ENCODE peak calls at places on chromosomes 3 and 15, in ten cellular contexts. K is ELF-1; J is substantia nigra; C is psoas muscle; V is CD8-positive, alpha-beta T cell; H is adrenal gland; D is activated naive CD4-positive, alpha-beta T cell treated with anti-CD3 and anti-CD28 coated beads, Interleukin-2, amount 10 ng/mL, durations not matched to agents 7 days and 5 days; Z is B cell; N is foreskin fibroblast; M is Jurkat, Clone E6-1. Q is an unnamed sample.

GRCh38 chr3:73868688-73869315 is 244.1 kb upstream of the PDZRN3 start:
- DNase-seq in C (no peak), Z (no peak), H (peak; percentile 70), V (no peak), K (no peak), N (peak; percentile 71), J (peak; percentile 27), M (peak; percentile 3), D (no peak), Q (no peak)

GRCh38 chr15:33834892-33835730 is 133.2 kb upstream of the CHRM5 start:
- DNase-seq in N (no peak), M (no peak), J (no peak), D (no peak), V (no peak), C (no peak), Z (no peak), H (no peak), K (peak; percentile 73), Q (no peak)

GRCh38 chr3:37554364-37554763 is 307.3 kb upstream of the CTDSPL start:
- DNase-seq in Z (no peak), M (no peak), V (no peak), J (no peak), C (no peak), H (no peak), N (no peak), K (peak; percentile 50), D (no peak), Q (no peak)

GRCh38 chr3:53941945-53942344 is 50.3 kb upstream of the SELENOK start:
- DNase-seq in H (no peak), N (peak; percentile 6), M (no peak), J (no peak), V (no peak), C (no peak), K (no peak), D (no peak), Z (no peak), Q (no peak)

GRCh38 chr15:77239892-77240608 is 169.1 kb upstream of the TSPAN3 start:
- DNase-seq in K (no peak), C (no peak), J (no peak), V (no peak), M (no peak), N (peak; percentile 68), H (no peak), D (no peak), Z (no peak), Q (no peak)

GRCh38 chr15:91268510-91268909 is 168.5 kb downstream of the SV2B start:
- DNase-seq in N (no peak), D (peak; percentile 33), V (no peak), J (no peak), M (no peak), C (no peak), H (no peak), K (peak; percentile 43), Z (no peak), Q (no peak)

GRCh38 chr3:128504533-128504915 is 11.5 kb upstream of the GATA2 start:
- DNase-seq in C (no peak), N (no peak), H (no peak), M (no peak), Z (no peak), V (no peak), K (no peak), J (no peak), D (no peak), Q (no peak)

GRCh38 chr3:33006571-33007286 is 55.3 kb downstream of the CCR4 start:
- DNase-seq in D (no peak), Z (no peak), H (no peak), K (no peak), N (no peak), C (no peak), J (no peak), V (no peak), M (peak; percentile 56), Q (no peak)

GRCh38 chr3:171900396-171900795 is 57.2 kb downstream of the TMEM212 start:
- DNase-seq in C (no peak), J (no peak), M (no peak), N (no peak), H (no peak), V (no peak), K (no peak), D (no peak), Z (no peak), Q (no peak)

GRCh38 chr3:172708905-172709775 is 1.7 kb downstream of the NCEH1 start:
- DNase-seq in M (no peak), N (no peak), D (no peak), C (no peak), J (no peak), H (no peak), K (peak; percentile 35), Z (no peak), V (no peak), Q (no peak)

GRCh38 chr3:173553635-173554280 is 156.2 kb downstream of the NLGN1 start:
- DNase-seq in D (no peak), V (no peak), K (peak; percentile 12), N (peak; percentile 64), M (peak; percentile 8), C (no peak), H (no peak), J (peak; percentile 44), Z (no peak), Q (no peak)

GRCh38 chr3:156751461-156752025 is 74.6 kb upstream of the LEKR1 start:
- DNase-seq in J (no peak), K (peak; percentile 81), V (no peak), M (no peak), Z (no peak), N (peak; percentile 98), H (no peak), D (no peak), C (peak; percentile 62), Q (no peak)

GRCh38 chr3:120678331-120678845 is 3.7 kb downstream of the HGD start:
- DNase-seq in D (no peak), Z (peak; percentile 7), K (peak; percentile 40), N (peak; percentile 84), J (peak; percentile 74), C (no peak), V (no peak), H (peak; percentile 74), M (no peak), Q (no peak)

GRCh38 chr3:97999103-97999502 is 26.9 kb upstream of the RIOX2 start:
- DNase-seq in J (no peak), M (no peak), C (no peak), D (no peak), V (no peak), Z (no peak), K (no peak), H (no peak), N (no peak), Q (no peak)

GRCh38 chr15:80264031-80264430 is 12.0 kb upstream of the CTXND1 start:
- DNase-seq in M (no peak), D (no peak), J (no peak), Z (no peak), H (no peak), V (no peak), C (no peak), N (peak; percentile 47), K (no peak), Q (no peak)

GRCh38 chr3:13716540-13717221 is 163.2 kb downstream of the WNT7A start:
- DNase-seq in K (peak; percentile 47), J (no peak), M (no peak), H (no peak), C (no peak), N (no peak), Z (no peak), D (peak; percentile 5), V (no peak), Q (no peak)

GRCh38 chr15:29472901-29473423 is 203.3 kb upstream of the NSMCE3 start:
- DNase-seq in K (no peak), M (no peak), N (no peak), C (no peak), H (no peak), V (no peak), Z (no peak), D (no peak), J (no peak), Q (no peak)

GRCh38 chr3:59547874-59548273 is 498.0 kb upstream of the CFAP20DC start:
- DNase-seq in D (no peak), Z (no peak), N (no peak), H (no peak), M (no peak), K (no peak), C (no peak), J (no peak), V (no peak), Q (no peak)

GRCh38 chr15:70299931-70300858 is 202.5 kb upstream of the TLE3 start:
- DNase-seq in K (no peak), H (no peak), V (peak; percentile 71), D (peak; percentile 79), M (peak; percentile 85), N (no peak), Z (peak; percentile 69), C (no peak), J (no peak), Q (peak; percentile 85)

GRCh38 chr3:73046195-73046594 is 15.3 kb upstream of the EBLN2 start:
- DNase-seq in K (no peak), C (no peak), N (no peak), Z (no peak), V (no peak), J (no peak), M (no peak), H (no peak), D (no peak), Q (no peak)

GRCh38 chr3:51799879-51800757 is 21.1 kb upstream of the IQCF6 start:
- DNase-seq in Z (peak; percentile 57), V (no peak), M (peak; percentile 71), J (peak; percentile 5), N (peak; percentile 86), D (peak; percentile 33), H (peak; percentile 30), C (no peak), K (peak; percentile 50), Q (peak; percentile 49)

GRCh38 chr15:25596644-25597562 is 158.1 kb upstream of the UBE3A start:
- DNase-seq in D (no peak), J (no peak), C (no peak), M (no peak), K (peak; percentile 81), V (no peak), H (no peak), N (no peak), Z (no peak), Q (no peak)

GRCh38 chr15:78841307-78841706 is 30.0 kb upstream of the ADAMTS7 start:
- DNase-seq in Z (no peak), J (no peak), K (no peak), N (no peak), V (no peak), H (no peak), D (no peak), C (no peak), M (no peak), Q (peak; percentile 27)

GRCh38 chr3:8239718-8240698 is 261.6 kb upstream of the LMCD1 start:
- DNase-seq in Z (peak; percentile 28), M (peak; percentile 46), J (peak; percentile 1), V (peak; percentile 21), K (peak; percentile 4), C (no peak), H (peak; percentile 29), N (peak; percentile 69), D (peak; percentile 44), Q (peak; percentile 38)

GRCh38 chr3:72032435-72033118 is 247.6 kb upstream of the PROK2 start:
- DNase-seq in K (no peak), M (peak; percentile 20), D (no peak), H (no peak), V (no peak), N (no peak), Z (no peak), J (no peak), C (no peak), Q (no peak)

GRCh38 chr3:67083277-67083676 is 85.2 kb downstream of the KBTBD8 start:
- DNase-seq in D (peak; percentile 69), C (no peak), Z (peak; percentile 12), H (no peak), V (peak; percentile 31), J (no peak), M (peak; percentile 73), N (peak; percentile 36), K (no peak), Q (no peak)

GRCh38 chr15:40108855-40109735 is at the start of gene BMF:
- DNase-seq in K (peak; percentile 99), C (peak; percentile 100), H (peak; percentile 100), M (peak; percentile 97), J (peak; percentile 97), N (peak; percentile 100), D (peak; percentile 99), Z (peak; percentile 96), V (peak; percentile 97), Q (peak; percentile 98)

GRCh38 chr3:188432826-188433525 is 279.0 kb downstream of the LPP start:
- DNase-seq in D (no peak), V (no peak), Z (peak; percentile 72), M (no peak), J (no peak), H (peak; percentile 47), N (no peak), K (no peak), C (no peak), Q (no peak)